ENCODE peak calls at places on chromosomes 16 and 17, in five cellular contexts. W is glutamatergic neuron, J is lung, C is fibroblast of lung, Y is upper lobe of right lung. K is an unnamed sample.

GRCh38 chr17:78787444-78787843 is 5.4 kb upstream of the CYTH1 start:
- DNase-seq in Y (peak), J (no peak), W (no peak), C (no peak), K (peak)

GRCh38 chr16:57759131-57759530 is 23.6 kb downstream of the KATNB1 start:
- DNase-seq in W (no peak), J (no peak), C (no peak), Y (no peak), K (no peak)

GRCh38 chr16:58196898-58197313 is 1.0 kb downstream of the CSNK2A2 start:
- DNase-seq in W (no peak), C (peak), Y (no peak), J (no peak), K (peak)

GRCh38 chr16:83532634-83533033 is 275.1 kb upstream of the HSBP1 start:
- DNase-seq in C (no peak), J (no peak), Y (no peak), W (no peak), K (no peak)

GRCh38 chr16:70267516-70267915 is 15.8 kb upstream of the EXOSC6 start:
- DNase-seq in W (peak), C (peak), Y (peak), J (no peak), K (peak)

GRCh38 chr17:79925242-79925957 is 86.2 kb upstream of the CBX4 start:
- DNase-seq in J (peak), Y (peak), W (no peak), C (peak), K (peak)

GRCh38 chr16:70774261-70774660 is 26.7 kb downstream of the VAC14 start:
- DNase-seq in C (no peak), Y (no peak), J (no peak), W (no peak), K (no peak)

GRCh38 chr17:61732169-61732568 is 131.2 kb downstream of the BRIP1 start:
- DNase-seq in W (no peak), Y (no peak), C (no peak), J (no peak), K (no peak)

GRCh38 chr17:17900615-17901520 is 64.1 kb upstream of the SREBF1 start:
- DNase-seq in J (peak), C (peak), W (no peak), Y (peak), K (no peak)

GRCh38 chr16:55905651-55906050 is 30.5 kb upstream of the CES5A start:
- DNase-seq in W (no peak), C (no peak), J (peak), Y (no peak), K (no peak)

GRCh38 chr16:71919033-71919432 is 23.7 kb downstream of the IST1 start:
- DNase-seq in C (no peak), Y (no peak), W (no peak), J (no peak), K (no peak)

GRCh38 chr17:27602721-27603445 is 28.1 kb upstream of the LGALS9 start:
- DNase-seq in Y (peak), C (peak), J (peak), W (peak), K (peak)

GRCh38 chr17:48215583-48216139 is 108.1 kb downstream of the SNX11 start:
- DNase-seq in C (peak), Y (no peak), W (peak), J (no peak), K (peak)

GRCh38 chr16:34050787-34051320 is 591.4 kb downstream of the TP53TG3F start:
- DNase-seq in C (no peak), Y (no peak), W (no peak), J (no peak), K (no peak)